ENCODE peak calls at places on chromosomes 3 and 15, in five cellular contexts. M, F, B, J and A are unnamed samples.
A peak's percentile ranks its signal among the peaks of the same experiment; 100 is the strongest.

GRCh38 chr3:12585181-12585580 is 28.3 kb downstream of the MKRN2 start:
- DNase-seq in M (no peak), F (no peak), B (no peak), J (no peak), A (no peak)

GRCh38 chr15:100261302-100262240 is 80.2 kb downstream of the ADAMTS17 start:
- DNase-seq in M (no peak), F (no peak), B (no peak), J (peak; percentile 46), A (peak; percentile 38)

GRCh38 chr3:144663456-144664063 is 691.9 kb downstream of the DIPK2A start:
- DNase-seq in M (no peak), F (no peak), B (no peak), J (no peak), A (no peak)

GRCh38 chr15:38652998-38653397 is 88.4 kb upstream of the RASGRP1 start:
- DNase-seq in M (no peak), F (no peak), B (no peak), J (no peak), A (no peak)

GRCh38 chr3:99751649-99752048 is 66.0 kb upstream of the CMSS1 start:
- DNase-seq in M (no peak), F (no peak), B (no peak), J (no peak), A (no peak)

GRCh38 chr15:93028632-93029612 is 60.1 kb downstream of the RGMA start:
- DNase-seq in M (peak; percentile 87), F (peak; percentile 81), B (no peak), J (peak; percentile 98), A (peak; percentile 94)

GRCh38 chr3:183116051-183116614 is 16.8 kb upstream of the MCCC1 start:
- DNase-seq in M (no peak), F (peak; percentile 66), B (peak; percentile 82), J (no peak), A (no peak)

GRCh38 chr15:100651253-100651652 is 48.9 kb downstream of the ASB7 start:
- DNase-seq in M (no peak), F (no peak), B (no peak), J (no peak), A (no peak)

GRCh38 chr3:21944251-21944650 is 193.2 kb upstream of the ZNF385D start:
- DNase-seq in M (no peak), F (no peak), B (no peak), J (no peak), A (no peak)

GRCh38 chr3:32420138-32420981 is 28.7 kb downstream of the CMTM7 start:
- DNase-seq in M (no peak), F (no peak), B (no peak), J (no peak), A (peak; percentile 57)

GRCh38 chr15:60945196-60945595 is 283.9 kb downstream of the RORA start:
- DNase-seq in M (peak; percentile 70), F (peak; percentile 25), B (no peak), J (peak; percentile 91), A (peak; percentile 69)